ENCODE peak calls at places on chromosomes 11 and 22, in seven cellular contexts. D, L, T, P, Q, C and A are unnamed samples.

GRCh38 chr11:33701831-33702230 is 1.2 kb upstream of the C11orf91 start:
- DNase-seq in D (peak), L (no peak), T (no peak), P (no peak), Q (no peak), C (peak), A (peak)

GRCh38 chr11:86955111-86955673 is at the start of gene FZD4:
- DNase-seq in D (peak), L (peak), T (peak), P (peak), Q (no peak), C (peak), A (peak)

GRCh38 chr22:37128555-37129281 is 19.2 kb upstream of the TMPRSS6 start:
- DNase-seq in D (no peak), L (no peak), T (no peak), P (no peak), Q (no peak), C (no peak), A (no peak)

GRCh38 chr11:66541892-66542291 is 4.0 kb downstream of the ZDHHC24 start:
- DNase-seq in D (no peak), L (no peak), T (no peak), P (no peak), Q (no peak), C (no peak), A (no peak)

GRCh38 chr11:78549624-78550409 is 24.8 kb downstream of the NARS2 start:
- DNase-seq in D (no peak), L (no peak), T (no peak), P (no peak), Q (no peak), C (no peak), A (no peak)

GRCh38 chr22:32761251-32761903 is 40.1 kb upstream of the TIMP3 start:
- DNase-seq in D (no peak), L (no peak), T (no peak), P (no peak), Q (no peak), C (peak), A (peak)

GRCh38 chr11:34959770-34960169 is 43.4 kb downstream of the PDHX start:
- DNase-seq in D (no peak), L (no peak), T (no peak), P (no peak), Q (no peak), C (no peak), A (no peak)

GRCh38 chr22:37197451-37198289 is 9.6 kb upstream of the C1QTNF6 start:
- DNase-seq in D (peak), L (peak), T (peak), P (peak), Q (no peak), C (peak), A (peak)

GRCh38 chr11:45933846-45934579 is 11.6 kb downstream of the LARGE2 start:
- DNase-seq in D (no peak), L (no peak), T (peak), P (no peak), Q (no peak), C (no peak), A (no peak)

GRCh38 chr11:109789911-109790310 is 303.3 kb upstream of the ZC3H12C start:
- DNase-seq in D (no peak), L (no peak), T (no peak), P (no peak), Q (no peak), C (peak), A (no peak)

GRCh38 chr11:128409476-128409875 is 177.9 kb downstream of the ETS1 start:
- DNase-seq in D (no peak), L (no peak), T (no peak), P (no peak), Q (no peak), C (peak), A (peak)

GRCh38 chr11:66676931-66677598 is 622 bp downstream of the RBM4B start:
- DNase-seq in D (no peak), L (no peak), T (no peak), P (peak), Q (no peak), C (peak), A (no peak)

GRCh38 chr11:11843642-11844041 is 1.9 kb downstream of the USP47 start:
- DNase-seq in D (no peak), L (no peak), T (no peak), P (no peak), Q (no peak), C (no peak), A (no peak)
- H3K4me3 ChIP-seq in D (no peak), L (no peak), T (peak), P (peak), Q (peak), C (peak), A (peak)

DNA sequence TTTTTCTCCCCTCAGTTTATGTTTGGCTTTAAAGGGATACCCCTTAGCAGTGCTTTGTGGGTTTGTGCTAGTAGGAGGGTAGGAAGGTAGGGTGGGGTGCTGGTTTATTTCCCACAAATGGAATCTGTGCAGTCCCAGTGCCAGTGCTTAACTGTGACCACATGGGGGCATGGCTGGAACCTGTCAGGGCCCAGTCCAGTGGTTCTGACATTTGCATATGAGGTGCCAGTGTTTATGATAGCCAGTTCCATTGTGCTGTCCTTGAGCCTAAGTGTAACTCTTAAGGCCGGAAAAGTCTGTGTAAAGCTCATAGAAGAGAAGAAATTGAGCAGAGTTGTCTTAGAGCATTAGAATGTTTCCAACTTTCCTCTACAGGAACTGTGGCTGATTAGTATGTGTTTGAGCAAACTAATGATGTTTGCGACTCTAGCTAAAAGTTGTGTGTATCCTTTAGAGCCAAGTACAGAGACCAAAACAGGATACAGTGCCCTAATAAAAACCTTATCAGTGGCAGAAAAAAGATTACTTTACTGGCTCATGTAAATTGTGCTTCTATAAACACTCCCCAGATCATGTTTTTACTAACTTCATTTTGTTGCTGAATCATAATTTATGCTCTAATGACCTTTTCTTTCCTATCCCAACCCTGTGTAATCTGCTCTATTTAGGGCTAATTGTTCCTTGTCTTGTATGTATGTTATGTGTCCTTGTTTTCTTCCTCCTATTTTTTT is 38.1 kb downstream of the DIXDC1 start:
- DNase-seq in D (peak), L (no peak), T (no peak), P (no peak), Q (no peak), C (no peak), A (no peak)
- TF ChIP-seq CTCF in D (peak), L (no peak), T (peak), P (no peak), Q (no peak), C (peak), A (peak)

DNA sequence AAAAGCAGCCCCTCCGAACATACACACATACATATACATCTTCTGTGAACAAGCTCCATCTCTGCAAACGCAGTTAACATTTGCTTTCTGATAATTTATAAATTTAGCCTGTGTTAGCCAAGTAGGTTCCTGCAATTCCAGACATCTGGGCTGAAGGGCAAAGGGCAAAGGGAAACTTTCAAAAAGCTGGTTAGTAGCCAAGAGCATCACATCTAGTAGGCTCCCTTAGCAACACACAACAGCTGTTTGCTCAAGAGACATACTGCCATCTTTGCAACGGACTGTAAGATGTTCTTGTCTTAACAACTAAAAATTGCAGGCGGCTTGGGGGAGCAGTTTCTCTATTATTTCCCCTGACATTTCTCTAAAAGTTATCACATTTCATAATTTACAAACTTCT is 134.9 kb downstream of the RBFOX2 start:
- DNase-seq in D (no peak), L (no peak), T (no peak), P (no peak), Q (no peak), C (peak), A (no peak)
- H3K4me3 ChIP-seq in D (no peak), L (no peak), T (no peak), P (peak), Q (no peak), C (no peak), A (no peak)

GRCh38 chr22:20495861-20496681 is 476 bp upstream of the KLHL22 start:
- DNase-seq in D (peak), L (peak), T (peak), P (peak), Q (peak), C (peak), A (peak)
- TF ChIP-seq CTCF in D (peak), L (peak), T (peak), P (peak), Q (peak), C (peak), A (peak)

GRCh38 chr11:13440100-13440855 is 22.7 kb downstream of the BTBD10 start:
- DNase-seq in D (peak), L (peak), T (no peak), P (no peak), Q (no peak), C (peak), A (peak)
- H3K4me3 ChIP-seq in D (no peak), L (no peak), T (peak), P (peak), Q (no peak), C (peak), A (peak)

GRCh38 chr11:96271777-96272176 is 71.2 kb downstream of the MAML2 start:
- DNase-seq in D (no peak), L (no peak), T (no peak), P (no peak), Q (no peak), C (no peak), A (no peak)

GRCh38 chr11:96275807-96276594 is 67.0 kb downstream of the MAML2 start:
- DNase-seq in D (no peak), L (no peak), T (no peak), P (no peak), Q (no peak), C (peak), A (no peak)

GRCh38 chr11:96273507-96273906 is 69.5 kb downstream of the MAML2 start:
- DNase-seq in D (no peak), L (no peak), T (no peak), P (no peak), Q (no peak), C (no peak), A (no peak)

GRCh38 chr11:96276836-96277235 is 66.2 kb downstream of the MAML2 start:
- DNase-seq in D (no peak), L (no peak), T (no peak), P (no peak), Q (no peak), C (no peak), A (no peak)

DNA sequence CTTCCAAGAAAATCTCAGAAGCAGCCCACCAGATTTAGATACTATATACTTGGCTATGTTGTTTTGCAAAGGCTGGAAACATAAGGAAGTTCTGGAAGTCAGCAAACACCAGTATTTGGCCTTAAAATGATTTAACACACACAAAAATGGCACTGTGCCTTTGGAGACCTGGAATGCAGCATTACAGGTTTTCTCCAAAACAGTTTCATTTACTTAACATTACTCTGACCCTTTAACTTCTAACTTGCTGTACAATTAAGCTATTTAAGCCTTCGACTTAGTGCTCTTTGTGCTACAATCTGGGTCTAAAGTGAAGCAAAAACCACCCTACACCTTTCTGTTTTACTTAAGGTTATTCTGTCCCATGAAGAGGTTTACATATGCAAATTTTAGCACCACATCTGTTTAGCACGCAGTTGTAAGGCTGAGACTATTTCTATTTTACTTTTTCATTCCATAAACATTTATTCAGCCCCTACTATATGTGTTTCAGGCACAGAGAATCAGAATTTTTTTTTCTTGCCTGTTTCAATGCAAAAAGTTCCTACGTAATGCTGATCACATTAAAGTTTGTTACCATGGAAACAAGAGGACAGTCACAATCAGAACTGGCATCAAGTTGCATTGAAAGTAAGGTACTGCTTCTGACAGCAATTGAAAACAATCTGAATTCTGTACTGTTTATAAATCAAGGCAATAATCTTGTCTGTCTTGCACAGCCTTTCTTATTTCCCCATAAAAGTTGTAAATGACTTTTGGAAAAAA is 70.3 kb downstream of the MAML2 start:
- DNase-seq in D (no peak), L (no peak), T (no peak), P (no peak), Q (no peak), C (peak), A (peak)
- TF ChIP-seq CTCF in D (no peak), L (no peak), T (no peak), P (no peak), Q (no peak), C (no peak), A (no peak)

DNA sequence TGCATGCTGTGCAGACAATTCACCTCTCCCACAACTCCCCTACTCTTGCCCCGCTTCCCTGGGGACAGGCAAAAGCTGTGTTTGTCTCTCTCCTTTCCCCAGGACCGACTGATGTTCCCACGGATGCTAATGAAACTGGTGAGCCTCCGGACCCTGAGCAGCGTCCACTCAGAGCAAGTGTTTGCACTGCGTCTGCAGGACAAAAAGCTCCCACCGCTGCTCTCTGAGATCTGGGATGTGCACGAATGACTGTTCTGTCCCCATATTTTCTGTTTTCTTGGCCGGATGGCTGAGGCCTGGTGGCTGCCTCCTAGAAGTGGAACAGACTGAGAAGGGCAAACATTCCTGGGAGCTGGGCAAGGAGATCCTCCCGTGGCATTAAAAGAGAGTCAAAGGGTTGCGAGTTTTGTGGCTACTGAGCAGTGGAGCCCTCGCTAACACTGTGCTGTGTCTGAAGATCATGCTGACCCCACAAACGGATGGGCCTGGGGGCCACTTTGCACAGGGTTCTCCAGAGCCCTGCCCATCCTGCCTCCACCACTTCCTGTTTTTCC is 1.4 kb upstream of the MADD start:
- DNase-seq in D (no peak), L (no peak), T (no peak), P (no peak), Q (no peak), C (no peak), A (no peak)
- H3K4me3 ChIP-seq in D (no peak), L (no peak), T (peak), P (no peak), Q (peak), C (no peak), A (no peak)

GRCh38 chr11:69186316-69187266 is 30.9 kb downstream of the SMIM38 start:
- DNase-seq in D (no peak), L (no peak), T (no peak), P (no peak), Q (no peak), C (no peak), A (no peak)
- TF ChIP-seq CTCF in D (no peak), L (no peak), T (no peak), P (no peak), Q (no peak), C (no peak), A (no peak)

DNA sequence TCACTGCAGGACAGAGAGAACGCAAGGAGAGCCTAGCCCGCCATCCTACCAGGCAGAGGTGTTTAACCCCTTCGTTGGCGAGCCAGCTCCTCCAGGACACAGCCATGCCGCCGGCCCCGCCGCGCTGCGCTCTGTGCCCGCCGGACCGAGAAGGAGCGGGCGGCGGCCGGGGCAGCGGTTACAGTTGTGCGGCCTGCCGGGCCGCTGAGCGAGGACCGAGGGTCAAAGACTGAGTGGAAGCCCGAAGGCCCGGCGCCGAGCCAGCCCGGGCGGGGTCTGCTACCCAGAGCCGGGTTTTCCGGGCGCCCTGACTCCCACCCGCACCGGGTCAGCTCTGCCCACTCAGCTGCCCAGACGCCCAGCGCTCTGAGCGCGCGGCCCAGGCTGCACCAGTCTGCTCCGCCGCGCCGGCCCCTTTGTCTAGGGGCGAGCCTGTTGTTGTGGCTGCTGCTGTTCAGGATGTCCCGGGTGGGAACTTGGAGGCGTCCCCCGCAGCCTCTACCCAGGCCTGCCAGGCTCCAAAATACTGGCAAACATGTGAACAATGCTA is at the start of gene NOX4:
- DNase-seq in D (no peak), L (no peak), T (peak), P (peak), Q (no peak), C (peak), A (peak)
- H3K4me3 ChIP-seq in D (no peak), L (no peak), T (peak), P (peak), Q (no peak), C (peak), A (peak)